ENCODE peak calls at places on chromosome 7, in four cellular contexts. Y is cardiac fibroblast, W is transverse colon, L is skeletal muscle cell. J is an unnamed sample.

GRCh38 chr7:5554287-5554785 is 130.7 kb upstream of the TNRC18 start:
- DNase-seq in L (no peak), W (no peak), Y (no peak), J (no peak)

GRCh38 chr7:152512711-152513110 is 76.9 kb upstream of the KMT2C start:
- DNase-seq in L (no peak), Y (no peak), W (no peak), J (no peak)

GRCh38 chr7:157408258-157409101 is 71.7 kb downstream of the DNAJB6 start:
- DNase-seq in L (no peak), Y (no peak), W (no peak), J (no peak)

GRCh38 chr7:16926283-16926682 is 44.5 kb upstream of the AGR3 start:
- DNase-seq in Y (peak), L (no peak), W (peak), J (peak)

GRCh38 chr7:126303926-126304325 is 948.8 kb downstream of the GRM8 start:
- DNase-seq in L (no peak), Y (no peak), W (no peak), J (no peak)

GRCh38 chr7:73509463-73509862 is 12.6 kb downstream of the BAZ1B start:
- DNase-seq in L (no peak), Y (no peak), W (no peak), J (no peak)

GRCh38 chr7:64744680-64745079 is 49.5 kb upstream of the ZNF138 start:
- DNase-seq in W (no peak), Y (peak), L (no peak), J (no peak)

GRCh38 chr7:114922652-114923402 is 933 bp downstream of the MDFIC start:
- DNase-seq in L (peak), Y (peak), W (peak), J (no peak)

GRCh38 chr7:36039243-36039642 is 113.8 kb upstream of the EEPD1 start:
- DNase-seq in Y (peak), L (no peak), W (no peak), J (no peak)

GRCh38 chr7:140276001-140276400 is 99.2 kb upstream of the KDM7A start:
- DNase-seq in W (no peak), L (no peak), Y (no peak), J (no peak)

GRCh38 chr7:140273417-140273816 is 96.6 kb upstream of the KDM7A start:
- DNase-seq in W (no peak), L (no peak), Y (no peak), J (no peak)

GRCh38 chr7:140281255-140281654 is 104.5 kb upstream of the KDM7A start:
- DNase-seq in W (no peak), L (no peak), Y (no peak), J (no peak)

GRCh38 chr7:140275069-140275961 is 98.5 kb upstream of the KDM7A start:
- DNase-seq in L (no peak), W (no peak), Y (no peak), J (peak)
- H3K4me3 ChIP-seq in L (no peak), W (no peak), Y (no peak), J (no peak)

DNA sequence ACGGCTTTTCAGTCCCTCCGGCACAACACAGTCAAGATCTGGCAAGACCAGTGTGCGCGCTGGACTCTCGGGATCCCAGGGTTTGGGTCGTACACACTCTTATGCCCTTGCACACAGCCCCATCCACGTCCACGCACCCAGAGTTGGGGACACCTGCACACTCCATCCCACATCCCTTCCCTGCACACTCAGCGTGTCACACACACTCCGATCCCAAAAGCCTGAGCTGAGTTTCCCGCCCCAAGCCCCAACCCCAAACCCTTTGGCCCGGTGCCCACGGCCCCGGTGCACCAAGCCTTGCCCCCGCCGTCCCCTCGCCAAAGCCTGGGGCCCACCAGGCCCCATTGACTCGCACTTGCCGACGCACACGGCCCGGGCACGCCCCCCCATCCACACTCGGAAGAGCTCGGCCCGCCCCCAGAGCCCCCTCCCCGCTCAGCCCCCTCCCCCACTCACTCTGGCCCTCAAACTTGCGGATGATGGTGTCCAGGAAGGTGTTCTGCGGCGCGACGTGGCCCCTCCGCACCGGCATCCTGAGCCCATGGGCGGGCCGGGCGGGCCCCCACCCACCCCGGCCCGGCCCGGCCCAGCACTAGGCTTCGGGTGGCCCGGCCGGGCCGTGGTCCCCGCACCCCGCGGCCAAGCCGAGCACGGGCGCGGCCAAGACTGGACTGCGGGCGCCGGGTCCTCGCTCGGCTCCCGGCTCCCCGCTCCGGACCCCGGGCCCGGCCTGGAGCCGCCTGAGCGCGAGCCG is 562 bp downstream of the KCNH2 start:
- DNase-seq in W (no peak), L (no peak), Y (no peak), J (no peak)
- H3K4me3 ChIP-seq in W (peak), L (peak), Y (no peak), J (no peak)

DNA sequence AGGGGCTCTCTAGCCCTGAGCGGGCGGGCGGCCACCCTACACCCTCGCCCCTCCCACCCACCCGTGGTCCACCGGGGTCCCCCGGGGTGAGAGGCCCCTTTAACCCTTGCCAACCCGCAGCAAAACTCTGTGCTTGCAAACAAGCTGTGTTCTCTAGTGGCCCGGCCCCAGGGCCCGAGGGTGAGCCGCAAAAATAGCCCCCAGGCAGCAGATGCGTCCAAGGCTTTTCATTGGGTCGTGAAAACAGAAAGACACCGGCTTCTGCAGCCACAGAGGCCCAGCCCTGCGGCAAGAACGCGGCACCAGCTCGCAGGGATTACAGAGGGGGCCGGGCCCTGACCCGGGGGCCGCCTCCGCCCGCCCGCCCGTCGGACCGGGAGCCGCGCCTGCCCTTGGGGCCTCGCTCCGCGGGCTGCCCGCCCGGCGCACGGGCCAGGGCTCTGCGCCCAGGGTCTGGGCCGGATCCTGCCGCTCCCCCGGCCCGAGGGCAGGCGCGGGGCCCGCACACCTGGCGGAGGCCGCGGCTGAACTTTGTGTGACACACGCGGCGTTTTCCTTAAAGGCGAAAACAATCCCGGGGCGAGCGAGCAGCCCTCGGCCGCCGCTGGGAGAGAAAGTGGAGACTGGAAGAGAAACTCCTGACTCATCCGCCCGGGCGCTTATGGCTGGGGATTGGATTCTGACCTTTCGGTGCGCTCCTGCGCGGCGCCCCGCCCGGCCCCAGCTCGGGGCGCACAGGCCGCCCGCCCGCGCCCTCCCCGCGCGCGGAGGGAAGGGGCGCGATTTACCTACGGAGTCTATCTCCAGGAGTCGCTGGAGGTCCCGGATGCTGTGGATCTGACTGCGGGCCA is 2.8 kb downstream of the PDGFA start:
- DNase-seq in W (peak), Y (peak), L (no peak), J (peak)
- H3K4me3 ChIP-seq in W (peak), Y (peak), L (peak), J (peak)

GRCh38 chr7:138075350-138075749 is 909 bp upstream of the AKR1D1 start:
- DNase-seq in L (no peak), W (no peak), Y (no peak), J (no peak)
- H3K4me3 ChIP-seq in L (no peak), W (no peak), Y (no peak), J (no peak)

DNA sequence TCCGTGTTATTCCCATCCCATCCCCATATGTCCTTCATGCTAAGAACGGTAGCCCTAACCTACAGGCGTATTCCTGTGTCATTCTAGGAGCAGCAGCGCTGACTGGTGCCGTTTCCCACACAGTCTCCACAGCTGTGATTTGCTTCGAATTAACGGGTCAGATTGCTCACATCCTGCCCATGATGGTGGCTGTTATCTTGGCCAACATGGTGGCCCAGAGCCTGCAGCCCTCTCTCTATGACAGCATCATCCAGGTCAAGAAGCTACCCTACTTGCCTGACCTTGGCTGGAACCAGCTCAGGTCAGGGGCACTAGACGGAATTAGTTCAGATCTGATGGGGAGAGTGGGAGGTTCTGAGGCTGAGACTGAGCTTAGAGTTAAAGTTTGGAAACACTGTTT is 20.7 kb downstream of the FAM131B start:
- DNase-seq in Y (no peak), L (no peak), W (no peak), J (no peak)
- H3K4me3 ChIP-seq in Y (no peak), L (no peak), W (no peak), J (no peak)

DNA sequence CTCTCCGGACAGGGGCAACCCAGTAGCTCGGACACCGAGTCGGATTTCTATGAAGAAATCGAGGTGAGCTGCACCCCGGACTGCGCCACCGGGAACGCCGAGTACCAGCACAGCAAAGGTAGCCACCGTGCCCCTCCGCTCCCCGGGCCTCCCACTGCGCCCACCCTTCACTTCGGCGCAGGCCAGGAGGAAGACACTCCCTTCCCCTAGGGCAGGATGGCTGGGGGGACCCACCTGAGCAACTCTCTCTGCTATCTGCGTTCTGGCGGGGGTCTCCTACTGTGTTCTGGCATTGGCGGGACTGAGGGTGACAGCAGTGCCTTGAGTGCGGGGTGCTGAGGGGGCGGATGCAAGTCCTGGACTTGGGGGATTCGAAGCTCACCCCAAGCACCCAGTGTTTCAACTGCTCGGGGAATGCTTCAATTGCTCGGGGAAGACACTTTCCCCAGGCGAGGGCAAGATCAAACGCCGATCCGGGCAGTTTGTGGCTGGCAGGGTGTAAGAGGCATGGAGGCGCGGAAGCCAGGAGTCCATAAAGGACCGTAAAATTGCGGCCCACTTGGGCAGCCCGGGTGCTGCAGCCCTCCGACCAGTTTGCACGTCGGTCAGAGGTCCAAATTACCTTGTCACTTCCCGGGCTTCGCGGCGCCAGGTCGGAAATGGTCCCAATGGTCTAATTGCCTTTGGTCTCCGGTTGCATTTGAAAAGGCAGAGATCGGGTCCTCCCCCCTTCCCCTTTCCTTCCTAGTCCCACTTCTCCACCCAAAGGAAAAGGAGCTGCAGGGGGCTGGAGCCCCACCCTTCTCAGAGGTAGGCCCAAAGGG is 950 bp downstream of the EVX1 start:
- DNase-seq in L (no peak), W (peak), Y (no peak), J (no peak)
- H3K4me3 ChIP-seq in L (no peak), W (peak), Y (no peak), J (peak)

GRCh38 chr7:129435414-129435829 is 1.2 kb downstream of the STRIP2 start:
- DNase-seq in L (no peak), W (no peak), Y (no peak), J (no peak)
- H3K4me3 ChIP-seq in L (peak), W (peak), Y (peak), J (peak)

GRCh38 chr7:113086928-113087277 is 276 bp upstream of the GPR85 start:
- DNase-seq in L (no peak), W (no peak), Y (no peak), J (no peak)
- H3K4me3 ChIP-seq in L (peak), W (peak), Y (peak), J (peak)

GRCh38 chr7:40509301-40509700 is 374.5 kb downstream of the SUGCT start:
- DNase-seq in W (no peak), L (no peak), Y (no peak), J (no peak)
- H3K4me3 ChIP-seq in W (no peak), L (no peak), Y (no peak), J (no peak)

GRCh38 chr7:122305475-122306319 is 1.1 kb upstream of the FEZF1 start:
- DNase-seq in Y (no peak), L (no peak), W (no peak), J (no peak)
- H3K4me3 ChIP-seq in Y (no peak), L (no peak), W (peak), J (no peak)